ENCODE peak calls at places on chromosome 20, in six cellular contexts. L, B, Z, T, U and F are unnamed samples.

GRCh38 chr20:32664352-32665159 is 9.2 kb downstream of the C20orf203 start:
- DNase-seq in L (no peak), B (no peak), Z (no peak), T (no peak), U (no peak), F (no peak)

GRCh38 chr20:36688630-36689029 is 42.6 kb upstream of the SLA2 start:
- DNase-seq in L (no peak), B (no peak), Z (no peak), T (no peak), U (no peak), F (no peak)

GRCh38 chr20:59300341-59301081 is at the start of gene EDN3:
- DNase-seq in L (no peak), B (no peak), Z (no peak), T (no peak), U (no peak), F (no peak)

GRCh38 chr20:40241944-40242343 is 447.1 kb downstream of the MAFB start:
- DNase-seq in L (no peak), B (no peak), Z (no peak), T (no peak), U (no peak), F (no peak)

GRCh38 chr20:62797671-62798532 is 1.6 kb downstream of the MRGBP start:
- DNase-seq in L (peak), B (no peak), Z (no peak), T (no peak), U (no peak), F (no peak)

GRCh38 chr20:58710481-58711265 is 18.1 kb downstream of the NPEPL1 start:
- DNase-seq in L (no peak), B (no peak), Z (no peak), T (no peak), U (no peak), F (no peak)

GRCh38 chr20:61727761-61728160 is 337.9 kb downstream of the TAF4 start:
- DNase-seq in L (no peak), B (no peak), Z (no peak), T (no peak), U (no peak), F (no peak)

GRCh38 chr20:37392441-37393195 is 46.7 kb downstream of the SRC start:
- DNase-seq in L (no peak), B (no peak), Z (no peak), T (no peak), U (no peak), F (no peak)

GRCh38 chr20:44629542-44629941 is 22.0 kb downstream of the ADA start:
- DNase-seq in L (peak), B (no peak), Z (no peak), T (no peak), U (no peak), F (no peak)

GRCh38 chr20:10179574-10180298 is 38.9 kb upstream of the SNAP25 start:
- DNase-seq in L (no peak), B (peak), Z (no peak), T (no peak), U (peak), F (no peak)

GRCh38 chr20:40997116-40997515 is 31.5 kb upstream of the TOP1 start:
- DNase-seq in L (no peak), B (no peak), Z (no peak), T (no peak), U (no peak), F (no peak)

GRCh38 chr20:63953764-63954429 is 2.3 kb downstream of the UCKL1 start:
- DNase-seq in L (no peak), B (no peak), Z (no peak), T (no peak), U (no peak), F (no peak)

GRCh38 chr20:59994697-59995122 is 36.5 kb downstream of the CDH26 start:
- DNase-seq in L (peak), B (peak), Z (peak), T (no peak), U (no peak), F (no peak)

GRCh38 chr20:32456869-32457421 is 98.8 kb downstream of the ASXL1 start:
- DNase-seq in L (peak), B (no peak), Z (no peak), T (no peak), U (peak), F (no peak)

GRCh38 chr20:61447950-61448349 is 195.9 kb downstream of the CDH4 start:
- DNase-seq in L (no peak), B (no peak), Z (no peak), T (no peak), U (no peak), F (no peak)

GRCh38 chr20:17654649-17655285 is 27.3 kb downstream of the RRBP1 start:
- DNase-seq in L (no peak), B (no peak), Z (no peak), T (peak), U (no peak), F (no peak)

GRCh38 chr20:46959081-46959692 is 64.5 kb downstream of the EYA2 start:
- DNase-seq in L (no peak), B (peak), Z (no peak), T (no peak), U (peak), F (peak)

GRCh38 chr20:6583134-6583738 is 184.2 kb upstream of the BMP2 start:
- DNase-seq in L (peak), B (no peak), Z (no peak), T (no peak), U (peak), F (peak)

GRCh38 chr20:12058201-12058600 is 140.5 kb downstream of the BTBD3 start:
- DNase-seq in L (no peak), B (no peak), Z (no peak), T (no peak), U (no peak), F (no peak)

GRCh38 chr20:32970973-32971300 is 33.3 kb downstream of the SUN5 start:
- DNase-seq in L (no peak), B (no peak), Z (no peak), T (no peak), U (no peak), F (no peak)

GRCh38 chr20:50520222-50520877 is 10.2 kb downstream of the PTPN1 start:
- DNase-seq in L (no peak), B (no peak), Z (no peak), T (no peak), U (no peak), F (no peak)

GRCh38 chr20:19451591-19452295 is 239.3 kb downstream of the SLC24A3 start:
- DNase-seq in L (no peak), B (no peak), Z (no peak), T (no peak), U (no peak), F (no peak)

GRCh38 chr20:64051532-64052325 is 2.3 kb upstream of the SOX18 start:
- DNase-seq in L (no peak), B (no peak), Z (peak), T (no peak), U (no peak), F (no peak)

GRCh38 chr20:45940053-45940452 is 5.6 kb downstream of the PCIF1 start:
- DNase-seq in L (no peak), B (no peak), Z (no peak), T (no peak), U (no peak), F (no peak)

GRCh38 chr20:46709459-46710148 is at the start of gene SLC2A10:
- DNase-seq in L (peak), B (no peak), Z (peak), T (peak), U (no peak), F (no peak)

GRCh38 chr20:62020935-62021701 is 44.6 kb downstream of the TAF4 start:
- DNase-seq in L (no peak), B (no peak), Z (peak), T (no peak), U (no peak), F (no peak)

GRCh38 chr20:39259010-39259803 is 297.1 kb downstream of the DHX35 start:
- DNase-seq in L (no peak), B (no peak), Z (no peak), T (no peak), U (no peak), F (no peak)

GRCh38 chr20:44392776-44393607 is 37.5 kb downstream of the HNF4A start:
- DNase-seq in L (no peak), B (no peak), Z (no peak), T (no peak), U (no peak), F (no peak)

GRCh38 chr20:58246346-58246745 is 17.9 kb upstream of the ANKRD60 start:
- DNase-seq in L (no peak), B (no peak), Z (no peak), T (no peak), U (peak), F (no peak)

GRCh38 chr20:3744806-3745685 is 12.6 kb downstream of the HSPA12B start:
- DNase-seq in L (peak), B (peak), Z (peak), T (peak), U (peak), F (no peak)

GRCh38 chr20:1631309-1632227 is 11.8 kb upstream of the SIRPB1 start:
- DNase-seq in L (no peak), B (no peak), Z (no peak), T (no peak), U (no peak), F (no peak)

GRCh38 chr20:37202267-37202943 is 23.1 kb upstream of the MROH8 start:
- DNase-seq in L (no peak), B (peak), Z (no peak), T (no peak), U (peak), F (peak)

GRCh38 chr20:13839421-13840092 is 54.7 kb downstream of the NDUFAF5 start:
- DNase-seq in L (no peak), B (no peak), Z (no peak), T (no peak), U (no peak), F (no peak)

GRCh38 chr20:21125849-21126840 is at the start of gene KIZ:
- DNase-seq in L (peak), B (peak), Z (peak), T (peak), U (peak), F (peak)
- TF ChIP-seq POLR2A in L (peak), B (peak), Z (peak), T (peak), U (peak), F (peak)

GRCh38 chr20:48831702-48832422 is 4.1 kb upstream of the PREX1 start:
- DNase-seq in L (peak), B (no peak), Z (peak), T (no peak), U (peak), F (peak)
- TF ChIP-seq POLR2A in L (no peak), B (no peak), Z (no peak), T (no peak), U (no peak), F (no peak)

GRCh38 chr20:34388000-34388399 is 24.9 kb downstream of the ITCH start:
- DNase-seq in L (no peak), B (no peak), Z (no peak), T (no peak), U (no peak), F (no peak)
- TF ChIP-seq POLR2A in L (no peak), B (no peak), Z (no peak), T (no peak), U (no peak), F (no peak)

GRCh38 chr20:35091808-35092523 is 641 bp downstream of the TRPC4AP start:
- DNase-seq in L (no peak), B (no peak), Z (no peak), T (no peak), U (no peak), F (no peak)

GRCh38 chr20:35093245-35093884 is 758 bp upstream of the TRPC4AP start:
- DNase-seq in L (no peak), B (no peak), Z (no peak), T (no peak), U (peak), F (peak)

GRCh38 chr20:35087355-35087754 is 5.3 kb downstream of the TRPC4AP start:
- DNase-seq in L (no peak), B (no peak), Z (no peak), T (no peak), U (no peak), F (no peak)

GRCh38 chr20:35088231-35088794 is 4.3 kb downstream of the TRPC4AP start:
- DNase-seq in L (no peak), B (no peak), Z (no peak), T (no peak), U (no peak), F (no peak)

DNA sequence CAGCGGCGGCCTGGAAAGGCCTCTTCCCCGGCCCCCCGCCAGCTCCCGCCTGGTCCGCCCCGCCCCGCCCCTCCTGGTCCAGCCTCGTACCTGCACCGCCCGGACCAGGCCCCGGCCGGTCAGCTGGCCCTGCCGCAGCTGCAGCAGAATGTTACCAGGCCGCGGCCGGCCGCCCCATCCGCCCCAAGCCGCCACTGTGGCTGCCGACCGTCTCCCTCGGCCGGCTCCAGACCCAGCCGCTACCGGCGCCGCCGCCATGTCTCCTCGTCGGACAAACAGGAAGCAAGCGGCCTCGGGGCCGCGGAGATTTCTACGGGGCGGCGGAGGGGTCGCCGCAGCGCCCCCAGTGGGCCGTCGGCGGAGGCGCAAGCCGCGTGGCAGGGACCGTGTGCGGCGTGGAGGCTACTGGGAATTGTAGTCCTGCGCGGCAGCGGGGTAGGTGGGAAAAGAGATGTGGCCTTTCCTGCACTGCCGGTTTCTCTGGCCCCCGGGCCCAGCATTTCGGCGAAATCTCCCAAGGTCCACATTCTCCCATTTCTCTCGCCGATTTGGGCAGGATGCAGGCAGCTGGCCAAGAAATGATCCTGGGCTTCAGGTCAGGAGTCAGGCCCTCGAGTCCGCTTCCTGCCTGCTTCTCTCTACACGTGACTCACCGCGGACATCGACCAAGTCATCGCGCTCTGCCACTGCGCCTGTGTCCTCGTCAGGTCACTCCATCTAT is at the start of gene TRPC4AP:
- DNase-seq in L (peak), B (peak), Z (peak), T (peak), U (peak), F (peak)
- TF ChIP-seq POLR2A in L (peak), B (peak), Z (peak), T (peak), U (peak), F (peak)